ENCODE peak calls at places on chromosomes 13 and 19, in eight cellular contexts. V is ovary, K is GM12878, E is A549, H is H1, D is SK-N-SH, X is sigmoid colon, P is transverse colon. C is an unnamed sample.
A peak's percentile ranks its signal among the peaks of the same experiment; 100 is the strongest.

GRCh38 chr19:47156861-47157454 is 26.3 kb downstream of the SAE1 start:
- DNase-seq in E (no peak), P (no peak), D (no peak), H (no peak), V (no peak), X (no peak), K (peak; percentile 24), C (no peak)

GRCh38 chr19:28213476-28214082 is 999.4 kb downstream of the UQCRFS1 start:
- DNase-seq in H (no peak), P (no peak), E (peak; percentile 71), K (no peak), X (no peak), D (peak; percentile 22), V (no peak), C (no peak)

GRCh38 chr19:9786342-9786741 is 17.8 kb upstream of the ZNF846 start:
- DNase-seq in H (no peak), P (peak; percentile 23), X (no peak), V (no peak), D (no peak), E (no peak), K (no peak), C (no peak)

GRCh38 chr19:21508198-21508597 is 2.8 kb downstream of the ZNF429 start:
- DNase-seq in H (no peak), E (no peak), P (no peak), K (no peak), X (no peak), V (no peak), D (no peak), C (no peak)

GRCh38 chr13:20772401-20773131 is 1.2 kb downstream of the EEF1AKMT1 start:
- DNase-seq in H (no peak), E (no peak), P (no peak), D (no peak), K (no peak), X (no peak), V (no peak), C (no peak)

GRCh38 chr19:48962029-48962848 is 2.9 kb upstream of the FTL start:
- DNase-seq in X (peak; percentile 80), K (no peak), V (peak; percentile 45), P (peak; percentile 90), D (no peak), E (peak; percentile 94), H (no peak), C (peak; percentile 44)

GRCh38 chr19:50639121-50640112 is at the start of gene SYT3:
- DNase-seq in K (no peak), E (peak; percentile 55), X (peak; percentile 74), P (peak; percentile 20), D (peak; percentile 95), V (no peak), H (no peak), C (no peak)

GRCh38 chr13:29479716-29480492 is 115.6 kb downstream of the SLC7A1 start:
- DNase-seq in K (no peak), P (no peak), D (no peak), H (no peak), X (no peak), V (peak; percentile 67), E (no peak), C (no peak)

GRCh38 chr19:13012390-13012689 is 17.1 kb downstream of the NFIX start:
- DNase-seq in E (no peak), X (no peak), D (no peak), V (no peak), P (no peak), K (no peak), H (no peak), C (no peak)

GRCh38 chr19:15471639-15472101 is 7.3 kb upstream of the RASAL3 start:
- DNase-seq in D (peak; percentile 12), P (no peak), K (no peak), V (no peak), H (no peak), E (no peak), X (peak; percentile 36), C (no peak)

GRCh38 chr19:35723671-35724070 is 5.9 kb downstream of the KMT2B start:
- DNase-seq in D (no peak), H (no peak), P (no peak), K (no peak), V (no peak), X (no peak), E (no peak), C (no peak)

GRCh38 chr19:55581145-55581827 is 638 bp upstream of the ZNF579 start:
- DNase-seq in E (peak; percentile 60), H (no peak), V (no peak), P (no peak), D (no peak), K (no peak), X (no peak), C (no peak)

GRCh38 chr19:36409841-36410240 is 8.6 kb downstream of the ZFP82 start:
- DNase-seq in H (no peak), K (no peak), E (no peak), V (no peak), D (no peak), X (no peak), P (no peak), C (no peak)

GRCh38 chr13:25692156-25692555 is 320.4 kb downstream of the ATP8A2 start:
- DNase-seq in P (no peak), D (no peak), V (no peak), X (no peak), K (no peak), H (no peak), E (no peak), C (no peak)

GRCh38 chr19:48511800-48512503 is at the start of gene LMTK3:
- DNase-seq in D (peak; percentile 97), V (no peak), E (peak; percentile 85), X (no peak), H (no peak), K (no peak), P (peak; percentile 55), C (no peak)

GRCh38 chr13:29918845-29919244 is 68.4 kb upstream of the UBL3 start:
- DNase-seq in V (no peak), D (no peak), K (no peak), X (no peak), E (no peak), P (no peak), H (no peak), C (no peak)

GRCh38 chr13:21075303-21076264 is 14.2 kb upstream of the LATS2 start:
- DNase-seq in D (peak; percentile 48), K (no peak), H (no peak), V (peak; percentile 49), P (no peak), E (no peak), X (peak; percentile 73), C (peak; percentile 28)

DNA sequence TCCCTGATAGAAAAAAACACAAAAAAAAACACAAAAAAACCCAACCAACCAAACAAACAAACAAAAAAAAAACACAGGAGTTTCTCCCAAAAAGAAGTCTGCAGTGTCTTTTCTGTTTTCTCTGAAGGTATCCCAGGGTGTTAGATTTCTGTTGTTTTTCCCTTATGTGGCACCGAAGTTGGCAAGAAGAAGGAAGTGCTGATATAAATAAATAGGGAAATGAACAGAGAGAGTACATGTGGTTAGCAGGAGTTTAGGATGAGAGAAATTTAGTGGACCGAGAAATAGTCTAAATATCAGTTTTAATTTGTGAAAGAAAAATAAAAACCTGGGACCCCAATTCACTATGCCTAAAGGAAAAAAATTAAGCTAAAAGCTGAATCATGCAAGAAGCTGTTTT is 287.0 kb upstream of the SGCG start:
- DNase-seq in H (no peak), V (no peak), P (no peak), E (no peak), X (no peak), D (no peak), K (no peak), C (no peak)
- TF ChIP-seq EP300 in H (no peak), V (no peak), P (no peak), E (no peak), X (no peak), D (no peak), K (no peak), C (no peak)

DNA sequence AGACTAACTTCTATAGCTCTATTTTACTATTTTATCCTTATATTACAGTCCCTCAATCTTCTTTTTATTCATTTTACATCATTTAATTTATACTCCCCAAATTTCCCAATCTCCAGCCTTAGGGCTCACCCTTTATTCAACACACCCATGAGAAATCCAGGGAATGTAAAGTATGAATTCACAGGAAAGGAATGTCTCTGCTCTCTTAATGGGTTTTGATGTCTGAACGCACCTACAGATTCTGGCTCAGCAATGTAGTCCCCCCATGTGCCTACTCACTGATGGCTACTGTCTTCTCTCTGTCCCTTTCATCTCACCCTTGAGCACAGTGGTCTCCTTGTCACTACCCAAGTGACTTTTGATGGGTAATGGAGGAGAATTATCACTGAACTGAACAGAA is 32.8 kb downstream of the TNFSF13B start:
- DNase-seq in K (no peak), H (no peak), P (no peak), X (no peak), D (no peak), V (no peak), E (no peak), C (no peak)
- TF ChIP-seq EP300 in K (no peak), H (no peak), P (no peak), X (no peak), D (no peak), V (no peak), E (no peak), C (no peak)

DNA sequence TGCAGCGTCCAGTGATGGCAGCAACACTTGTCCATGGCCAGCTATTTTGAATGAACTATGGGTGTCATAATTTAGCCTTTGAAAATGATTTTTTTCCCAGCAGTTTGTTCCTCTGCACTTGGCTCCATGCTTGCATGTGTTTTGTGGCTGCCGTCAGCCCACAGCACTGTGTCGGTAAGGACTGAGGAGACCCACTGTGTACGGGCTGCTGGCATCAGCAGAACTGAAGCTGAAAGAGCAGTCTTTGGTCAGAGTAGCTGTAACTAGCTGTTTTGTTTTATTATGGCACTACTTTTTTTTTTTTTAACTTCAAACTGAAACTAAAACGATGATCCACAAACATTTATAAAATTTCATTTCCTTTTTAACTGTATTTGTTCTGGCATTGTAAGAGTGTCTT is 50.3 kb upstream of the TEX29 start:
- DNase-seq in H (no peak), K (no peak), V (no peak), X (no peak), D (no peak), P (no peak), E (no peak), C (no peak)
- TF ChIP-seq EP300 in H (no peak), K (no peak), V (no peak), X (no peak), D (no peak), P (no peak), E (no peak), C (no peak)

GRCh38 chr13:43102304-43102703 is 78.9 kb downstream of the DNAJC15 start:
- DNase-seq in V (no peak), P (no peak), K (no peak), X (no peak), H (no peak), D (no peak), E (no peak), C (no peak)

GRCh38 chr13:43110036-43110435 is 86.7 kb downstream of the DNAJC15 start:
- DNase-seq in D (no peak), X (no peak), P (no peak), V (no peak), E (no peak), H (no peak), K (no peak), C (no peak)

GRCh38 chr13:43111887-43112400 is 88.6 kb downstream of the DNAJC15 start:
- DNase-seq in K (no peak), E (no peak), P (no peak), H (no peak), V (no peak), D (no peak), X (no peak), C (no peak)

GRCh38 chr13:43110658-43111057 is 87.3 kb downstream of the DNAJC15 start:
- DNase-seq in H (no peak), V (no peak), X (no peak), E (no peak), D (no peak), K (no peak), P (no peak), C (no peak)

GRCh38 chr13:43107780-43108179 is 84.4 kb downstream of the DNAJC15 start:
- DNase-seq in X (no peak), D (no peak), V (no peak), E (no peak), P (no peak), K (no peak), H (no peak), C (no peak)
- TF ChIP-seq EP300 in X (no peak), D (no peak), V (no peak), E (no peak), P (no peak), K (no peak), H (no peak), C (no peak)

C was measured in tibial nerve.